ENCODE peak calls at places on chromosome 13, in six cellular contexts. O is effector CD8-positive, alpha-beta T cell; T is T follicular helper cell; I is activated CD8-positive, alpha-beta memory T cell treated with anti-CD3 and anti-CD28 coated beads, Interleukin-2, amount 50 U/mL, for 4 hours; U is HEK293T; P is iris pigment epithelial cell. F is an unnamed sample.

GRCh38 chr13:44667950-44668349 is 91.8 kb upstream of the TSC22D1 start:
- DNase-seq in O (no peak), P (peak; percentile 49), U (no peak), T (no peak), I (no peak), F (no peak)

GRCh38 chr13:21234537-21234936 is 58.1 kb downstream of the MRPL57 start:
- DNase-seq in O (no peak), T (no peak), I (no peak), U (peak; percentile 16), P (no peak), F (no peak)

GRCh38 chr13:53238241-53238640 is 209.6 kb downstream of the OLFM4 start:
- DNase-seq in U (no peak), P (no peak), T (no peak), I (no peak), O (no peak), F (no peak)

GRCh38 chr13:27599845-27600553 is 20.3 kb downstream of the LNX2 start:
- DNase-seq in P (peak; percentile 84), T (no peak), U (peak; percentile 12), O (no peak), I (no peak), F (no peak)

GRCh38 chr13:107466326-107466725 is 749.0 kb downstream of the LIG4 start:
- DNase-seq in I (no peak), O (no peak), U (no peak), P (peak; percentile 94), T (no peak), F (no peak)

GRCh38 chr13:89737051-89737450 is 1610.4 kb upstream of the MIR17HG start:
- DNase-seq in P (no peak), U (no peak), O (no peak), I (no peak), T (no peak), F (no peak)

GRCh38 chr13:96982672-96983071 is 11.6 kb downstream of the OXGR1 start:
- DNase-seq in U (no peak), T (no peak), P (peak; percentile 26), I (no peak), O (no peak), F (no peak)

GRCh38 chr13:113359556-113359955 is 4.4 kb downstream of the GRTP1 start:
- DNase-seq in O (no peak), U (no peak), I (no peak), T (no peak), P (no peak), F (no peak)

GRCh38 chr13:33756929-33757328 is 61.0 kb upstream of the RFC3 start:
- DNase-seq in O (no peak), T (no peak), U (no peak), I (no peak), P (no peak), F (no peak)

GRCh38 chr13:35995136-35995535 is 136.0 kb downstream of the DCLK1 start:
- DNase-seq in T (no peak), U (no peak), I (no peak), P (peak; percentile 30), O (no peak), F (no peak)

GRCh38 chr13:108223850-108224503 is 5.8 kb downstream of the ABHD13 start:
- DNase-seq in P (peak; percentile 8), O (no peak), T (no peak), U (no peak), I (no peak), F (no peak)

GRCh38 chr13:40220299-40220935 is 446.0 kb downstream of the FOXO1 start:
- DNase-seq in O (no peak), U (no peak), T (no peak), I (no peak), P (peak; percentile 93), F (no peak)

GRCh38 chr13:18943721-18944391 is 237.8 kb downstream of the TUBA3C start:
- DNase-seq in I (no peak), O (no peak), U (no peak), T (no peak), P (no peak), F (no peak)

GRCh38 chr13:24719139-24719538 is 38.9 kb downstream of the ATP12A start:
- DNase-seq in U (no peak), T (no peak), O (no peak), P (no peak), I (no peak), F (no peak)

GRCh38 chr13:78881054-78881453 is 222.1 kb upstream of the OBI1 start:
- DNase-seq in U (peak; percentile 38), I (no peak), O (no peak), T (no peak), P (no peak), F (no peak)

GRCh38 chr13:31014461-31014860 is 82.0 kb downstream of the TEX26 start:
- DNase-seq in U (no peak), T (no peak), I (no peak), O (no peak), P (no peak), F (no peak)

GRCh38 chr13:41916173-41916954 is 44.5 kb downstream of the VWA8 start:
- DNase-seq in T (no peak), O (no peak), I (no peak), P (peak; percentile 93), U (no peak), F (no peak)

GRCh38 chr13:107730835-107731234 is 484.5 kb downstream of the LIG4 start:
- DNase-seq in I (no peak), T (no peak), P (peak; percentile 87), U (no peak), O (no peak), F (no peak)

GRCh38 chr13:28575200-28575599 is 80.3 kb upstream of the FLT1 start:
- DNase-seq in U (no peak), T (no peak), P (no peak), O (no peak), I (no peak), F (no peak)

GRCh38 chr13:25137624-25137892 is 34.5 kb downstream of the AMER2 start:
- DNase-seq in U (no peak), I (no peak), O (no peak), T (no peak), P (no peak), F (no peak)

GRCh38 chr13:73136776-73137175 is 78.0 kb downstream of the KLF5 start:
- DNase-seq in T (no peak), I (no peak), P (peak; percentile 63), U (no peak), O (no peak), F (no peak)

GRCh38 chr13:113035209-113035800 is 66.3 kb downstream of the MCF2L start:
- DNase-seq in P (no peak), T (no peak), O (no peak), U (no peak), I (no peak), F (no peak)

GRCh38 chr13:83498045-83498444 is 384.2 kb downstream of the SLITRK1 start:
- DNase-seq in I (no peak), U (no peak), T (no peak), O (no peak), P (no peak), F (no peak)

GRCh38 chr13:32246468-32246867 is 68.7 kb downstream of the ZAR1L start:
- DNase-seq in P (peak; percentile 80), I (peak; percentile 19), T (no peak), O (no peak), U (peak; percentile 78), F (no peak)

GRCh38 chr13:30159446-30159839 is 147.9 kb downstream of the KATNAL1 start:
- DNase-seq in T (no peak), U (no peak), P (peak; percentile 94), I (peak; percentile 28), O (no peak), F (no peak)

GRCh38 chr13:46605824-46606554 is 53.0 kb downstream of the LRCH1 start:
- DNase-seq in I (no peak), U (no peak), P (no peak), O (no peak), T (no peak), F (no peak)

GRCh38 chr13:99657848-99658265 is 156.6 kb downstream of the TM9SF2 start:
- DNase-seq in P (peak; percentile 29), U (no peak), O (peak; percentile 17), I (no peak), T (peak; percentile 12), F (no peak)

GRCh38 chr13:51832471-51833152 is 12.4 kb downstream of the TMEM272 start:
- DNase-seq in T (peak; percentile 48), I (peak; percentile 52), U (peak; percentile 41), O (peak; percentile 23), P (no peak), F (peak; percentile 48)

GRCh38 chr13:24272452-24273161 is 36.8 kb upstream of the C1QTNF9 start:
- DNase-seq in T (peak; percentile 21), O (no peak), I (no peak), U (no peak), P (no peak), F (no peak)

GRCh38 chr13:109879338-109879737 is 93.0 kb upstream of the IRS2 start:
- DNase-seq in T (no peak), P (no peak), I (no peak), O (no peak), U (no peak), F (no peak)

GRCh38 chr13:35016362-35017148 is 74.5 kb downstream of the NBEA start:
- DNase-seq in P (no peak), I (no peak), U (no peak), O (no peak), T (no peak), F (no peak)

GRCh38 chr13:23984541-23984940 is 87.2 kb upstream of the C1QTNF9B start:
- DNase-seq in U (no peak), I (no peak), O (no peak), P (no peak), T (no peak), F (no peak)

GRCh38 chr13:28548872-28549271 is 53.9 kb upstream of the FLT1 start:
- DNase-seq in T (no peak), P (peak; percentile 18), O (no peak), I (no peak), U (no peak), F (no peak)

GRCh38 chr13:95121516-95121915 is 179.7 kb downstream of the ABCC4 start:
- DNase-seq in I (no peak), O (no peak), T (no peak), U (no peak), P (no peak), F (no peak)

GRCh38 chr13:23751195-23751594 is 138.0 kb downstream of the MIPEP start:
- DNase-seq in I (no peak), O (no peak), U (no peak), T (no peak), P (peak; percentile 65), F (no peak)

F was measured in effector CD4-positive, alpha-beta T cell.